ENCODE peak calls at places on chromosome 7, in seven cellular contexts. A is prostate gland, N is transverse colon, X is spleen, I is tibial nerve, Q is esophagus squamous epithelium, W is heart left ventricle. H is an unnamed sample.

GRCh38 chr7:86950360-86950759 is 109.1 kb downstream of the ELAPOR2 start:
- DNase-seq in A (no peak), N (no peak), X (peak), I (no peak), Q (no peak), W (peak), H (no peak)

GRCh38 chr7:1313591-1313990 is 80.9 kb downstream of the UNCX start:
- DNase-seq in A (no peak), N (no peak), X (peak), I (no peak), Q (no peak), W (no peak), H (no peak)

GRCh38 chr7:45143616-45144015 is 14.0 kb upstream of the RAMP3 start:
- DNase-seq in A (no peak), N (no peak), X (peak), I (no peak), Q (no peak), W (no peak), H (no peak)

GRCh38 chr7:139297795-139298194 is 43.3 kb upstream of the FMC1 start:
- DNase-seq in A (no peak), N (no peak), X (no peak), I (no peak), Q (no peak), W (no peak), H (no peak)

GRCh38 chr7:103447073-103447960 is 1.3 kb upstream of the SLC26A5 start:
- DNase-seq in A (peak), N (peak), X (no peak), I (peak), Q (no peak), W (no peak), H (no peak)

GRCh38 chr7:3861371-3861770 is 560.3 kb downstream of the SDK1 start:
- DNase-seq in A (no peak), N (no peak), X (no peak), I (no peak), Q (no peak), W (no peak), H (no peak)

GRCh38 chr7:80136276-80137045 is 1.8 kb downstream of the GNAI1 start:
- DNase-seq in A (no peak), N (no peak), X (no peak), I (no peak), Q (no peak), W (no peak), H (no peak)

GRCh38 chr7:96198047-96198636 is 123.8 kb downstream of the SLC25A13 start:
- DNase-seq in A (no peak), N (no peak), X (no peak), I (no peak), Q (no peak), W (no peak), H (no peak)

GRCh38 chr7:92836489-92837213 is at the start of gene CDK6:
- DNase-seq in A (peak), N (peak), X (peak), I (peak), Q (no peak), W (peak), H (peak)

GRCh38 chr7:45421096-45421495 is 153.1 kb upstream of the ADCY1 start:
- DNase-seq in A (no peak), N (no peak), X (no peak), I (no peak), Q (no peak), W (no peak), H (no peak)

GRCh38 chr7:82266081-82266480 is 177.5 kb downstream of the CACNA2D1 start:
- DNase-seq in A (no peak), N (no peak), X (no peak), I (no peak), Q (no peak), W (no peak), H (no peak)

GRCh38 chr7:4751398-4751947 is 23.9 kb upstream of the AP5Z1 start:
- DNase-seq in A (no peak), N (no peak), X (no peak), I (no peak), Q (no peak), W (no peak), H (no peak)

GRCh38 chr7:77415822-77416620 is at the start of gene GSAP:
- DNase-seq in A (peak), N (peak), X (peak), I (peak), Q (no peak), W (peak), H (peak)

GRCh38 chr7:132738254-132738653 is 162.0 kb upstream of the PLXNA4 start:
- DNase-seq in A (no peak), N (no peak), X (no peak), I (no peak), Q (no peak), W (no peak), H (no peak)

GRCh38 chr7:136146925-136147324 is 169.8 kb upstream of the MTPN start:
- DNase-seq in A (no peak), N (no peak), X (no peak), I (no peak), Q (no peak), W (no peak), H (no peak)

GRCh38 chr7:87875151-87876039 is 765 bp downstream of the SLC25A40 start:
- DNase-seq in A (peak), N (peak), X (peak), I (peak), Q (no peak), W (peak), H (no peak)

GRCh38 chr7:142797342-142797798 is 26.6 kb downstream of the PRSS2 start:
- DNase-seq in A (no peak), N (no peak), X (peak), I (no peak), Q (no peak), W (no peak), H (no peak)

GRCh38 chr7:32259917-32260596 is 189.8 kb upstream of the PDE1C start:
- DNase-seq in A (no peak), N (no peak), X (no peak), I (no peak), Q (no peak), W (no peak), H (no peak)

GRCh38 chr7:80550005-80550404 is 38.1 kb upstream of the GNAT3 start:
- DNase-seq in A (no peak), N (no peak), X (no peak), I (no peak), Q (no peak), W (no peak), H (no peak)

GRCh38 chr7:131501930-131502685 is 54.3 kb downstream of the PODXL start:
- DNase-seq in A (no peak), N (no peak), X (no peak), I (no peak), Q (no peak), W (no peak), H (no peak)

GRCh38 chr7:158710651-158711102 is 6.1 kb upstream of the NCAPG2 start:
- DNase-seq in A (no peak), N (no peak), X (no peak), I (no peak), Q (no peak), W (no peak), H (no peak)

GRCh38 chr7:105935250-105935649 is 27.8 kb upstream of the CDHR3 start:
- DNase-seq in A (no peak), N (no peak), X (no peak), I (no peak), Q (no peak), W (no peak), H (no peak)

GRCh38 chr7:112173214-112173905 is 32.8 kb downstream of the DOCK4 start:
- DNase-seq in A (no peak), N (no peak), X (no peak), I (no peak), Q (no peak), W (no peak), H (no peak)

GRCh38 chr7:33534830-33535229 is 370.5 kb upstream of the BMPER start:
- DNase-seq in A (no peak), N (no peak), X (no peak), I (no peak), Q (no peak), W (no peak), H (no peak)

GRCh38 chr7:101681170-101682007 is 52.3 kb upstream of the MYL10 start:
- DNase-seq in A (peak), N (no peak), X (no peak), I (peak), Q (no peak), W (peak), H (peak)

GRCh38 chr7:151705744-151706567 is 171.0 kb downstream of the PRKAG2 start:
- DNase-seq in A (no peak), N (peak), X (no peak), I (no peak), Q (no peak), W (no peak), H (no peak)

GRCh38 chr7:50166997-50167961 is 74.2 kb upstream of the ZPBP start:
- DNase-seq in A (no peak), N (no peak), X (no peak), I (no peak), Q (no peak), W (no peak), H (no peak)

GRCh38 chr7:156463280-156463679 is 177.3 kb upstream of the RNF32 start:
- DNase-seq in A (no peak), N (no peak), X (no peak), I (no peak), Q (no peak), W (no peak), H (no peak)

GRCh38 chr7:117338020-117338419 is 15.2 kb upstream of the WNT2 start:
- DNase-seq in A (no peak), N (no peak), X (no peak), I (no peak), Q (no peak), W (no peak), H (no peak)

GRCh38 chr7:33705333-33705833 is 200.0 kb upstream of the BMPER start:
- DNase-seq in A (no peak), N (no peak), X (no peak), I (no peak), Q (no peak), W (no peak), H (no peak)

GRCh38 chr7:47455872-47456185 is 126.1 kb downstream of the TNS3 start:
- DNase-seq in A (no peak), N (no peak), X (no peak), I (no peak), Q (no peak), W (no peak), H (no peak)

GRCh38 chr7:51259766-51260165 is 56.8 kb downstream of the COBL start:
- DNase-seq in A (no peak), N (no peak), X (no peak), I (no peak), Q (no peak), W (no peak), H (no peak)

GRCh38 chr7:31986878-31987518 is 83.2 kb downstream of the PDE1C start:
- DNase-seq in A (no peak), N (no peak), X (no peak), I (no peak), Q (no peak), W (no peak), H (no peak)

GRCh38 chr7:20279979-20280378 is 50.7 kb upstream of the ITGB8 start:
- DNase-seq in A (no peak), N (no peak), X (no peak), I (no peak), Q (no peak), W (no peak), H (no peak)

GRCh38 chr7:112083776-112084175 is 122.4 kb downstream of the DOCK4 start:
- DNase-seq in A (no peak), N (no peak), X (no peak), I (no peak), Q (no peak), W (no peak), H (no peak)

GRCh38 chr7:71404701-71405345 is 272.9 kb downstream of the GALNT17 start:
- DNase-seq in A (no peak), N (no peak), X (no peak), I (no peak), Q (no peak), W (no peak), H (no peak)

GRCh38 chr7:54663603-54664234 is 95.3 kb downstream of the SEC61G start:
- DNase-seq in A (no peak), N (no peak), X (no peak), I (no peak), Q (no peak), W (no peak), H (no peak)
- H3K4me3 ChIP-seq in A (peak), N (peak), X (peak), I (peak), Q (peak), W (peak), H (peak)

GRCh38 chr7:98365863-98366561 is 34.9 kb downstream of the BAIAP2L1 start:
- DNase-seq in A (no peak), N (peak), X (peak), I (peak), Q (no peak), W (peak), H (no peak)

GRCh38 chr7:98360221-98361124 is 40.4 kb downstream of the BAIAP2L1 start:
- DNase-seq in A (no peak), N (peak), X (peak), I (no peak), Q (no peak), W (no peak), H (no peak)

GRCh38 chr7:98362517-98362916 is 38.4 kb downstream of the BAIAP2L1 start:
- DNase-seq in A (no peak), N (no peak), X (peak), I (no peak), Q (no peak), W (no peak), H (no peak)

GRCh38 chr7:98366562-98366938 is 34.3 kb downstream of the BAIAP2L1 start:
- DNase-seq in A (no peak), N (no peak), X (peak), I (no peak), Q (no peak), W (no peak), H (no peak)

GRCh38 chr7:98364220-98364619 is 36.7 kb downstream of the BAIAP2L1 start:
- DNase-seq in A (no peak), N (no peak), X (peak), I (no peak), Q (no peak), W (no peak), H (no peak)
- TF ChIP-seq POLR2A in A (no peak), N (no peak), X (no peak), I (no peak), Q (no peak), W (no peak), H (no peak)

GRCh38 chr7:53209129-53209528 is 173.7 kb downstream of the POM121L12 start:
- DNase-seq in A (no peak), N (no peak), X (no peak), I (no peak), Q (no peak), W (no peak), H (no peak)

GRCh38 chr7:53218730-53219504 is 183.5 kb downstream of the POM121L12 start:
- DNase-seq in A (no peak), N (no peak), X (no peak), I (no peak), Q (no peak), W (no peak), H (peak)

GRCh38 chr7:53214463-53214862 is 179.0 kb downstream of the POM121L12 start:
- DNase-seq in A (no peak), N (no peak), X (no peak), I (no peak), Q (no peak), W (no peak), H (no peak)
- H3K4me3 ChIP-seq in A (no peak), N (no peak), X (no peak), I (no peak), Q (no peak), W (no peak), H (no peak)

GRCh38 chr7:22730921-22731654 is 4.1 kb downstream of the IL6 start:
- DNase-seq in A (no peak), N (no peak), X (no peak), I (no peak), Q (no peak), W (no peak), H (no peak)
- TF ChIP-seq POLR2A in A (no peak), N (no peak), X (no peak), I (no peak), Q (no peak), W (no peak), H (no peak)

GRCh38 chr7:18230271-18230670 is 202.6 kb upstream of the PRPS1L1 start:
- DNase-seq in A (no peak), N (no peak), X (no peak), I (no peak), Q (no peak), W (no peak), H (no peak)
- H3K4me3 ChIP-seq in A (no peak), N (no peak), X (no peak), I (no peak), Q (no peak), W (no peak), H (no peak)

GRCh38 chr7:140451716-140452115 is 27.6 kb downstream of the MKRN1 start:
- DNase-seq in A (no peak), N (no peak), X (no peak), I (no peak), Q (no peak), W (no peak), H (no peak)
- TF ChIP-seq POLR2A in A (no peak), N (no peak), X (no peak), I (no peak), Q (no peak), W (no peak), H (no peak)

GRCh38 chr7:126937196-126937595 is 315.5 kb downstream of the GRM8 start:
- DNase-seq in A (peak), N (no peak), X (no peak), I (no peak), Q (no peak), W (no peak), H (no peak)
- H3K4me3 ChIP-seq in A (no peak), N (no peak), X (no peak), I (no peak), Q (no peak), W (no peak), H (no peak)

H was measured in ovary.